ENCODE peak calls at places on chromosomes 4 and X, in four cellular contexts. H is WTC11, E is K562, Q is SK-N-SH. L is an unnamed sample.

GRCh38 chr4:40475609-40476008 is 140.5 kb downstream of the CHRNA9 start:
- DNase-seq in H (no peak), E (no peak), Q (no peak), L (no peak)

GRCh38 chr4:108270466-108271450 is 102.0 kb upstream of the LEF1 start:
- DNase-seq in H (no peak), E (no peak), Q (no peak), L (no peak)

GRCh38 chrX:71181558-71181909 is 36.9 kb downstream of the NLGN3 start:
- DNase-seq in H (no peak), E (peak), Q (peak), L (no peak)

GRCh38 chr4:113162089-113162488 is 112.6 kb downstream of the ANK2 start:
- DNase-seq in H (no peak), E (no peak), Q (no peak), L (no peak)

GRCh38 chrX:151680805-151681204 is 14.5 kb upstream of the PRRG3 start:
- DNase-seq in H (peak), E (peak), Q (peak), L (peak)

GRCh38 chrX:122076241-122076640 is 1028.8 kb downstream of the GLUD2 start:
- DNase-seq in H (no peak), E (no peak), Q (no peak), L (no peak)

GRCh38 chrX:107199491-107199890 is 6.7 kb downstream of the NUP62CL start:
- DNase-seq in H (no peak), E (no peak), Q (no peak), L (no peak)

GRCh38 chr4:65943076-65943475 is 272.8 kb upstream of the EPHA5 start:
- DNase-seq in H (no peak), E (no peak), Q (no peak), L (no peak)

GRCh38 chrX:118221733-118222132 is 105.1 kb upstream of the KLHL13 start:
- DNase-seq in H (no peak), E (no peak), Q (no peak), L (no peak)

GRCh38 chr4:5685296-5685695 is 23.1 kb downstream of the EVC2 start:
- DNase-seq in H (no peak), E (no peak), Q (no peak), L (no peak)

GRCh38 chr4:183571350-183572076 is 66.7 kb downstream of the ING2 start:
- DNase-seq in H (no peak), E (no peak), Q (peak), L (no peak)

GRCh38 chrX:143633530-143634372 is 2.1 kb downstream of the SLITRK4 start:
- DNase-seq in H (no peak), E (no peak), Q (no peak), L (no peak)

GRCh38 chr4:15161439-15161838 is 159.2 kb downstream of the CPEB2 start:
- DNase-seq in H (no peak), E (no peak), Q (no peak), L (no peak)

GRCh38 chrX:38973327-38973726 is 172.1 kb downstream of the MID1IP1 start:
- DNase-seq in H (no peak), E (no peak), Q (no peak), L (no peak)

GRCh38 chrX:38192007-38192625 is 28.6 kb downstream of the SRPX start:
- DNase-seq in H (peak), E (peak), Q (peak), L (no peak)

GRCh38 chr4:158121203-158121586 is 51.6 kb downstream of the GASK1B start:
- DNase-seq in H (no peak), E (no peak), Q (no peak), L (no peak)

GRCh38 chrX:154531626-154532025 is 15.0 kb downstream of the G6PD start:
- DNase-seq in H (no peak), E (no peak), Q (no peak), L (no peak)

GRCh38 chrX:20066968-20067708 is 49.6 kb downstream of the MAP7D2 start:
- DNase-seq in H (no peak), E (peak), Q (peak), L (no peak)

GRCh38 chr4:106253364-106254129 is 62.5 kb downstream of the TBCK start:
- DNase-seq in H (no peak), E (no peak), Q (no peak), L (no peak)

GRCh38 chr4:55291227-55291629 is 54.8 kb upstream of the SRD5A3 start:
- DNase-seq in H (no peak), E (no peak), Q (no peak), L (no peak)

GRCh38 chr4:184818216-184818564 is 7.6 kb downstream of the ACSL1 start:
- DNase-seq in H (no peak), E (no peak), Q (no peak), L (peak)

GRCh38 chrX:72258174-72258573 is 18.9 kb downstream of the RPS4X start:
- DNase-seq in H (no peak), E (no peak), Q (peak), L (no peak)

GRCh38 chrX:55161581-55161980 is 58.6 kb upstream of the PAGE5 start:
- DNase-seq in H (no peak), E (no peak), Q (no peak), L (no peak)

GRCh38 chr4:11741190-11741652 is 312.5 kb upstream of the HS3ST1 start:
- DNase-seq in H (no peak), E (no peak), Q (no peak), L (no peak)

GRCh38 chr4:36269116-36269515 is 12.3 kb upstream of the DTHD1 start:
- DNase-seq in H (no peak), E (no peak), Q (no peak), L (no peak)

GRCh38 chr4:183797041-183797444 is 108.1 kb upstream of the STOX2 start:
- DNase-seq in H (peak), E (no peak), Q (no peak), L (no peak)

GRCh38 chr4:48588230-48588943 is 98.3 kb downstream of the ZAR1 start:
- DNase-seq in H (no peak), E (no peak), Q (no peak), L (no peak)

GRCh38 chr4:81257021-81257420 is 42.0 kb upstream of the PRKG2 start:
- DNase-seq in H (no peak), E (no peak), Q (no peak), L (no peak)

GRCh38 chr4:825969-826330 is at the start of gene CPLX1:
- DNase-seq in H (peak), E (peak), Q (peak), L (no peak)

GRCh38 chr4:165541773-165542459 is 163.1 kb downstream of the CPE start:
- DNase-seq in H (no peak), E (peak), Q (peak), L (no peak)

GRCh38 chr4:7765676-7766075 is 174.0 kb downstream of the AFAP1 start:
- DNase-seq in H (no peak), E (no peak), Q (no peak), L (no peak)

GRCh38 chrX:149152941-149153340 is 352.2 kb downstream of the IDS start:
- DNase-seq in H (no peak), E (no peak), Q (no peak), L (no peak)

GRCh38 chrX:149151805-149152757 is 353.0 kb downstream of the IDS start:
- DNase-seq in H (no peak), E (no peak), Q (no peak), L (peak)
- TF ChIP-seq USF1 in H (no peak), E (no peak), Q (no peak), L (no peak)

DNA sequence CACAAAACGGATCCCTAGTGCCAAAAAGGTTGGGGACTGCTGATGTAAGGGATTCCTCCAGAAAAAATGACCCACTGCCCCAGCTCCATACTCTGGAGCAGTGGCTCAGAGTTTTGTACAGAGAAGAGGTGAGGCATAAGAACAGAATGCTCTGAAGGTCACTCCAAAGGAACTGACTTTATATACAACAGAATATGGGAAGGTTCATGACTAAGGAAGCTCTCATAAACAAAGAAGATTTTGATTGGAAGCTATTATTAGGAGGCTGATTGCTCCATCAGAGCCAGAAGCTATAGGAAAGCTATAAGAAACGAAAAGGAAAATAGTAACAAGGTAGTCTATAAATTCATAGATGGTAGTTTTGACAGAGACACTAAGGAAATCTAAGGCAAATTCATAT is 203.1 kb downstream of the SLC7A11 start:
- DNase-seq in H (no peak), E (no peak), Q (no peak), L (no peak)
- TF ChIP-seq USF1 in H (no peak), E (no peak), Q (no peak), L (no peak)

DNA sequence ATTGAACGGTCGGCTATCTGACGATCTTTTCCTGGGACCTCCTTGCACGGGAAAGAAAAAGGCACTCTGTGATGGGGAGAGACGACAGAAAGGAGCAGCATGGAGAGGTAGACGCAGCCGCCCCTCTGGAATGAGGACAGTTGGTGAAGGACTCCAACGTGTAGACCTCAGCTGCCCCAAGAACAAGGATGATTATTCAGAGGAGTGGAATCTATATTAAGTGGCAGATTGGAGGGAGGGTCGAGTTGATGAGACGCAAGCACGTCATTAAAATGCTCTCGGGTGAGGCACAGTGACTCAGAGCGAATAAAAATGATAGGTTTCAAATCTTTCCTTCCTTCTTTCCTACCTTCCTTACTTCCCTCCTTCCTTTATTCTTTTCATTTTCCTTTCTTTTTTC is 109.9 kb upstream of the PPARGC1A start:
- DNase-seq in H (no peak), E (no peak), Q (no peak), L (no peak)
- TF ChIP-seq USF1 in H (no peak), E (no peak), Q (no peak), L (no peak)

GRCh38 chr4:13151178-13151577 is 333.0 kb downstream of the RAB28 start:
- DNase-seq in H (no peak), E (no peak), Q (no peak), L (no peak)
- TF ChIP-seq USF1 in H (no peak), E (no peak), Q (no peak), L (no peak)

GRCh38 chr4:123632646-123633045 is 236.1 kb downstream of the SPRY1 start:
- DNase-seq in H (no peak), E (no peak), Q (no peak), L (no peak)
- TF ChIP-seq USF1 in H (no peak), E (no peak), Q (no peak), L (no peak)

DNA sequence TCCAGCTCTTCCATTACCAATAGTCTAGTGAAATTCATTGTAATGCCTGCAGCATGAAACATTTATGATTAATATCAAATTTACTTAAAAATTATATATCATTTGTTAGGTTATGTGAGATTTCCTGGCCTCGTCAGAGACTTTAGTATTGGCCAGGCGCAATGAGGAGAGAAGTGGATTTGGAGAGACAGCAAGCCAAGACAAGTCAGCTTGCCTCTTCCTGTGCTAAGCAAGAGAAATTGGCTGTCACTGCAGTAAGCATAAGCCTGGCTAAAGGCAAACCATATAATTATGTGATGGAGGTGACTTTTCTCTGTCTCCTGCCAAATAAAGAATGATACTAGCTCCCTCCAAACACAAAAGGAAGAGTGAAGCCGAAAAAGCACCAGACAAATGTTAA is 2246.1 kb downstream of the ARAP2 start:
- DNase-seq in H (no peak), E (no peak), Q (no peak), L (no peak)
- TF ChIP-seq USF1 in H (no peak), E (no peak), Q (no peak), L (no peak)

DNA sequence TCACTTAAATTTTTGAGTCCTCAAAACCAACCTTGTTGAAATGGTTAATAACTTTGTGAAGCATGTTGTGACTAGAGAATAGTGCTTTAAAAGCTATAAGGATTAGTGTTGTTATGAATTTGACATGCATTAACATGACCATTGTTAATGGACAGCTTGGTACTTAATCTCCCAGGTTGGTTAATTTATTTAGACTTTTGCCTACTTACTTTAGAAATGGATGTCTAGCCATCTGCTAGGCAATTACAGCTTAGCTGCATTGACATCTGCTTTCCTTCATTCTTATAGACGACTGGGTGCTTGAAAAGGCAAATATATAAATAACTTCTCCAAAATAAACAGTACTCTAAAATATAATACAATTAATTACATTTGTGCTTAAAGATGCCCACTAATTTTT is 368.0 kb downstream of the CCSER1 start:
- DNase-seq in H (no peak), E (no peak), Q (peak), L (no peak)
- TF ChIP-seq USF1 in H (no peak), E (no peak), Q (no peak), L (no peak)

GRCh38 chr4:126628933-126629332 is 1003.8 kb upstream of the INTU start:
- DNase-seq in H (no peak), E (no peak), Q (no peak), L (no peak)

GRCh38 chr4:126630171-126630570 is 1002.6 kb upstream of the INTU start:
- DNase-seq in H (no peak), E (no peak), Q (no peak), L (no peak)

GRCh38 chr4:126627255-126627654 is 1005.5 kb upstream of the INTU start:
- DNase-seq in H (peak), E (no peak), Q (peak), L (no peak)
- TF ChIP-seq USF1 in H (no peak), E (no peak), Q (no peak), L (no peak)

DNA sequence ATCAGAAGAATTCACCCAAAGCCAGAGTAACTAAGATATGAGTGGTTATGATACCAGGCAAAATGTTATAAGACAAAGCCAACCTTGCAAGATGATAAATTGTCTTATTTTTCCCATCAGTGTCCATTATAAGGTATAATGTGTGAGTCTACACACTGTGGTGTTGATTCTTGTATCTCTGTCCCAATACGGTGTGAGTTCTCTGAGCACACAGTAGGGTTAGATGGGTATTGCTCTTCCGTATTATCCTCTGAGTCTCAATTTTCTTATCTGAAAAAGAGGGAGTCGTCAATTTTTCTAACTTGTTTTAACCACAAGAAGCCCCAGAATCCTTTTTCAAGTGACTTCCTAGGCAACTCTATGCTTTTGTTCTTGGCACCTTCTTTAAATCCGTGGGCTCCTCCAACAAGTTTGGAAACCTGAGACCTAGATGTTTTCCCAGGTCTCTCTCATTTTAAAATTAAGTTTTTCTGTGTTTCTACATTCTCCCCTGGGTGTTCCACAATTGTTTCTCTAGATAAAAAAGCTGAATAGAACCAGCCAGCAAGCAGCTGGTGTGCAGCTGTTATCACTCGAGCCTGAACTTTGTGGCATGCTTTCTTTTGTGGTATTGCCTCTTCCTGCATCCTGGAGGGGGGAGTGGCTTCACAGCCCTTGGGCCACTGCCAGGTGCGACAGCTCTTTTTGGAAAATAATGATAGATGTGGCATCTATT is 69.8 kb downstream of the HMGB2 start:
- DNase-seq in H (no peak), E (peak), Q (peak), L (no peak)
- TF ChIP-seq USF1 in H (no peak), E (no peak), Q (no peak), L (no peak)

GRCh38 chrX:11375614-11376119 is 82.5 kb downstream of the AMELX start:
- DNase-seq in H (no peak), E (peak), Q (no peak), L (no peak)
- TF ChIP-seq USF1 in H (no peak), E (no peak), Q (no peak), L (no peak)